ENCODE peak calls at places on chromosomes 4 and X, in ten cellular contexts. One of them, this sample, is unnamed.

GRCh38 chr4:171022698-171023378 is 790.4 kb upstream of the GALNTL6 start:
- DNase-seq in BE2C: no peak
- DNase-seq in NB4: no peak
- DNase-seq in nephron progenitor cell: no peak
- DNase-seq in spleen: no peak
- DNase-seq in cardiac muscle cell: no peak
- DNase-seq in cardiac fibroblast: no peak
- DNase-seq in astrocyte: no peak
- DNase-seq in fibroblast of pulmonary artery: no peak
- DNase-seq in breast epithelium: no peak
- DNase-seq in this sample: no peak

GRCh38 chrX:47366051-47366722 is 4.2 kb upstream of the ZNF157 start:
- DNase-seq in nephron progenitor cell: peak
- DNase-seq in spleen: peak
- DNase-seq in BE2C: peak
- DNase-seq in cardiac fibroblast: peak
- DNase-seq in cardiac muscle cell: peak
- DNase-seq in NB4: no peak
- DNase-seq in fibroblast of pulmonary artery: peak
- DNase-seq in breast epithelium: no peak
- DNase-seq in astrocyte: peak
- DNase-seq in this sample: peak

GRCh38 chrX:84161641-84162040 is 26.4 kb downstream of the RPS6KA6 start:
- DNase-seq in astrocyte: no peak
- DNase-seq in cardiac fibroblast: no peak
- DNase-seq in NB4: no peak
- DNase-seq in breast epithelium: no peak
- DNase-seq in fibroblast of pulmonary artery: no peak
- DNase-seq in cardiac muscle cell: no peak
- DNase-seq in spleen: no peak
- DNase-seq in nephron progenitor cell: no peak
- DNase-seq in BE2C: no peak
- DNase-seq in this sample: no peak

GRCh38 chr4:42401171-42401570 is 3.9 kb downstream of the SHISA3 start:
- DNase-seq in astrocyte: no peak
- DNase-seq in nephron progenitor cell: no peak
- DNase-seq in breast epithelium: no peak
- DNase-seq in cardiac muscle cell: no peak
- DNase-seq in fibroblast of pulmonary artery: no peak
- DNase-seq in spleen: no peak
- DNase-seq in NB4: no peak
- DNase-seq in BE2C: peak
- DNase-seq in cardiac fibroblast: no peak
- DNase-seq in this sample: no peak

GRCh38 chr4:72468904-72469502 is 100.0 kb downstream of the ADAMTS3 start:
- DNase-seq in breast epithelium: no peak
- DNase-seq in spleen: no peak
- DNase-seq in fibroblast of pulmonary artery: peak
- DNase-seq in astrocyte: peak
- DNase-seq in NB4: peak
- DNase-seq in BE2C: no peak
- DNase-seq in nephron progenitor cell: no peak
- DNase-seq in cardiac fibroblast: peak
- DNase-seq in cardiac muscle cell: peak
- DNase-seq in this sample: no peak

GRCh38 chr4:123200417-123200945 is 196.1 kb upstream of the SPRY1 start:
- DNase-seq in NB4: no peak
- DNase-seq in nephron progenitor cell: no peak
- DNase-seq in BE2C: no peak
- DNase-seq in fibroblast of pulmonary artery: no peak
- DNase-seq in spleen: no peak
- DNase-seq in breast epithelium: no peak
- DNase-seq in astrocyte: peak
- DNase-seq in cardiac muscle cell: no peak
- DNase-seq in cardiac fibroblast: no peak
- DNase-seq in this sample: no peak

GRCh38 chr4:39469429-39470077 is 10.7 kb downstream of the LIAS start:
- DNase-seq in cardiac fibroblast: peak
- DNase-seq in fibroblast of pulmonary artery: peak
- DNase-seq in astrocyte: peak
- DNase-seq in spleen: no peak
- DNase-seq in nephron progenitor cell: peak
- DNase-seq in BE2C: peak
- DNase-seq in cardiac muscle cell: peak
- DNase-seq in NB4: peak
- DNase-seq in breast epithelium: no peak
- DNase-seq in this sample: no peak

GRCh38 chr4:161642708-161643107 is 521.1 kb downstream of the FSTL5 start:
- DNase-seq in nephron progenitor cell: no peak
- DNase-seq in spleen: no peak
- DNase-seq in astrocyte: peak
- DNase-seq in cardiac muscle cell: peak
- DNase-seq in fibroblast of pulmonary artery: peak
- DNase-seq in cardiac fibroblast: peak
- DNase-seq in breast epithelium: no peak
- DNase-seq in NB4: no peak
- DNase-seq in BE2C: no peak
- DNase-seq in this sample: no peak

GRCh38 chr4:169690787-169691186 is 67.0 kb downstream of the HPF1 start:
- DNase-seq in BE2C: no peak
- DNase-seq in fibroblast of pulmonary artery: no peak
- DNase-seq in nephron progenitor cell: no peak
- DNase-seq in astrocyte: no peak
- DNase-seq in breast epithelium: no peak
- DNase-seq in NB4: no peak
- DNase-seq in cardiac muscle cell: no peak
- DNase-seq in cardiac fibroblast: no peak
- DNase-seq in spleen: no peak
- DNase-seq in this sample: no peak

GRCh38 chr4:94253036-94253435 is 45.4 kb downstream of the SMARCAD1 start:
- DNase-seq in breast epithelium: no peak
- DNase-seq in spleen: no peak
- DNase-seq in astrocyte: peak
- DNase-seq in NB4: peak
- DNase-seq in nephron progenitor cell: no peak
- DNase-seq in fibroblast of pulmonary artery: peak
- DNase-seq in cardiac muscle cell: no peak
- DNase-seq in cardiac fibroblast: peak
- DNase-seq in BE2C: no peak
- DNase-seq in this sample: no peak

GRCh38 chr4:167290684-167291083 is 56.4 kb upstream of the SPOCK3 start:
- DNase-seq in fibroblast of pulmonary artery: peak
- DNase-seq in breast epithelium: no peak
- DNase-seq in astrocyte: peak
- DNase-seq in nephron progenitor cell: no peak
- DNase-seq in cardiac muscle cell: peak
- DNase-seq in spleen: no peak
- DNase-seq in cardiac fibroblast: peak
- DNase-seq in NB4: peak
- DNase-seq in BE2C: no peak
- DNase-seq in this sample: no peak

GRCh38 chr4:137861682-137862081 is 329.4 kb upstream of the PCDH18 start:
- DNase-seq in cardiac muscle cell: peak
- DNase-seq in BE2C: no peak
- DNase-seq in nephron progenitor cell: no peak
- DNase-seq in spleen: no peak
- DNase-seq in astrocyte: no peak
- DNase-seq in cardiac fibroblast: peak
- DNase-seq in breast epithelium: no peak
- DNase-seq in fibroblast of pulmonary artery: peak
- DNase-seq in NB4: peak
- DNase-seq in this sample: no peak

GRCh38 chr4:71411976-71412375 is 73.2 kb downstream of the SLC4A4 start:
- DNase-seq in NB4: no peak
- DNase-seq in nephron progenitor cell: no peak
- DNase-seq in astrocyte: peak
- DNase-seq in cardiac fibroblast: no peak
- DNase-seq in cardiac muscle cell: peak
- DNase-seq in fibroblast of pulmonary artery: no peak
- DNase-seq in breast epithelium: no peak
- DNase-seq in spleen: no peak
- DNase-seq in BE2C: no peak
- DNase-seq in this sample: no peak

GRCh38 chrX:123835661-123836371 is 24.0 kb upstream of the XIAP start:
- DNase-seq in breast epithelium: no peak
- DNase-seq in cardiac fibroblast: peak
- DNase-seq in NB4: peak
- DNase-seq in nephron progenitor cell: no peak
- DNase-seq in fibroblast of pulmonary artery: peak
- DNase-seq in spleen: no peak
- DNase-seq in astrocyte: peak
- DNase-seq in cardiac muscle cell: peak
- DNase-seq in BE2C: no peak
- DNase-seq in this sample: no peak

GRCh38 chr4:22595684-22596083 is 79.8 kb upstream of the ADGRA3 start:
- DNase-seq in nephron progenitor cell: no peak
- DNase-seq in spleen: no peak
- DNase-seq in fibroblast of pulmonary artery: peak
- DNase-seq in cardiac fibroblast: no peak
- DNase-seq in cardiac muscle cell: peak
- DNase-seq in NB4: no peak
- DNase-seq in BE2C: no peak
- DNase-seq in breast epithelium: no peak
- DNase-seq in astrocyte: no peak
- DNase-seq in this sample: no peak
- TF ChIP-seq CTCF in nephron progenitor cell: no peak
- TF ChIP-seq CTCF in spleen: no peak
- TF ChIP-seq CTCF in fibroblast of pulmonary artery: no peak
- TF ChIP-seq CTCF in cardiac fibroblast: no peak
- TF ChIP-seq CTCF in cardiac muscle cell: no peak
- TF ChIP-seq CTCF in NB4: no peak
- TF ChIP-seq CTCF in BE2C: no peak
- TF ChIP-seq CTCF in breast epithelium: no peak
- TF ChIP-seq CTCF in astrocyte: no peak
- TF ChIP-seq CTCF in this sample: no peak

DNA sequence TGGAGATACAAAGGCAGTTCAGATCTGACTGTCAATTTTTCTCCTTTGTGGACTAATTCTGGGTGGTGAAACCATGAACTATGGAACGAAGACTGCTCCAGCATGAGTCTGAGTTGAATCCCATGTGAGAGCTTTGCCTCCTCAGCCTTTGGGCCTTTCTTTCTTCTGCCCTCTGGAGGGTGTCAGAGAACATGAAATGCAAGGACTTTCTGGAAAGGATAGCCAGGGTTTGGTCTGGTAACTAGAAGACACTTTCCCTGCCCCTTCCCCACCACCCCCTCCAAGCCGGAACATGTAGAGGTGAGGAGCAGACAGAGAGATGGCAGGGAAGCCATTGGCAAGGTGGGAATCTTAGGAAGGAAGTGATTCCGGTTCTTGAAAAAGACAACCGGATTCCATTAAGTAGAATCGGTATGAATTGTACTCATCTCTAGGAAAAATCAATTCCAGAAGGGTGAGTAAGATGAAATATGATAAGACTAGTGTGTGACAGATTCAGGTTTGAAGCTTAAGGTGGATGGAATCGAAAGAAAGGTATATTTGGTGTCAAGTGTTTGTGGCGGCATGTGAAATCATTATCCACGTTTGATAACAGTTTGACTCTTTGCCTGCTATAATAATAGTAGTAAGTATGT is 19.0 kb downstream of the FHL1 start:
- DNase-seq in breast epithelium: no peak
- DNase-seq in cardiac fibroblast: peak
- DNase-seq in NB4: peak
- DNase-seq in cardiac muscle cell: peak
- DNase-seq in nephron progenitor cell: no peak
- DNase-seq in fibroblast of pulmonary artery: peak
- DNase-seq in spleen: no peak
- DNase-seq in astrocyte: peak
- DNase-seq in BE2C: no peak
- DNase-seq in this sample: no peak
- TF ChIP-seq CTCF in breast epithelium: no peak
- TF ChIP-seq CTCF in cardiac fibroblast: peak
- TF ChIP-seq CTCF in NB4: peak
- TF ChIP-seq CTCF in cardiac muscle cell: peak
- TF ChIP-seq CTCF in nephron progenitor cell: no peak
- TF ChIP-seq CTCF in fibroblast of pulmonary artery: peak
- TF ChIP-seq CTCF in spleen: peak
- TF ChIP-seq CTCF in astrocyte: no peak
- TF ChIP-seq CTCF in BE2C: peak
- TF ChIP-seq CTCF in this sample: no peak

GRCh38 chr4:82428526-82428968 is 1.7 kb downstream of the HNRNPDL start:
- DNase-seq in fibroblast of pulmonary artery: no peak
- DNase-seq in cardiac muscle cell: no peak
- DNase-seq in spleen: no peak
- DNase-seq in nephron progenitor cell: no peak
- DNase-seq in astrocyte: no peak
- DNase-seq in breast epithelium: no peak
- DNase-seq in NB4: no peak
- DNase-seq in BE2C: no peak
- DNase-seq in cardiac fibroblast: no peak
- DNase-seq in this sample: no peak

GRCh38 chr4:82431026-82431745 is 796 bp downstream of the ENOPH1 start:
- DNase-seq in fibroblast of pulmonary artery: peak
- DNase-seq in NB4: peak
- DNase-seq in astrocyte: peak
- DNase-seq in cardiac fibroblast: peak
- DNase-seq in cardiac muscle cell: peak
- DNase-seq in BE2C: peak
- DNase-seq in nephron progenitor cell: no peak
- DNase-seq in breast epithelium: no peak
- DNase-seq in spleen: peak
- DNase-seq in this sample: no peak

GRCh38 chr4:82428969-82429727 is 1.1 kb downstream of the HNRNPDL start:
- DNase-seq in cardiac fibroblast: peak
- DNase-seq in astrocyte: peak
- DNase-seq in NB4: peak
- DNase-seq in nephron progenitor cell: peak
- DNase-seq in cardiac muscle cell: peak
- DNase-seq in breast epithelium: peak
- DNase-seq in spleen: peak
- DNase-seq in fibroblast of pulmonary artery: peak
- DNase-seq in BE2C: peak
- DNase-seq in this sample: peak

GRCh38 chr4:82430193-82431025 is at the start of the genes ENOPH1 and HNRNPDL:
- DNase-seq in spleen: peak
- DNase-seq in cardiac fibroblast: peak
- DNase-seq in breast epithelium: peak
- DNase-seq in astrocyte: peak
- DNase-seq in fibroblast of pulmonary artery: peak
- DNase-seq in NB4: peak
- DNase-seq in BE2C: peak
- DNase-seq in cardiac muscle cell: peak
- DNase-seq in nephron progenitor cell: peak
- DNase-seq in this sample: peak

GRCh38 chr4:82429728-82430192 is 502 bp downstream of the HNRNPDL start:
- DNase-seq in nephron progenitor cell: no peak
- DNase-seq in astrocyte: peak
- DNase-seq in breast epithelium: peak
- DNase-seq in cardiac muscle cell: no peak
- DNase-seq in cardiac fibroblast: no peak
- DNase-seq in NB4: no peak
- DNase-seq in spleen: peak
- DNase-seq in BE2C: no peak
- DNase-seq in fibroblast of pulmonary artery: peak
- DNase-seq in this sample: no peak
- TF ChIP-seq CTCF in nephron progenitor cell: no peak
- TF ChIP-seq CTCF in astrocyte: no peak
- TF ChIP-seq CTCF in breast epithelium: no peak
- TF ChIP-seq CTCF in cardiac muscle cell: no peak
- TF ChIP-seq CTCF in cardiac fibroblast: no peak
- TF ChIP-seq CTCF in NB4: no peak
- TF ChIP-seq CTCF in spleen: no peak
- TF ChIP-seq CTCF in BE2C: no peak
- TF ChIP-seq CTCF in fibroblast of pulmonary artery: no peak
- TF ChIP-seq CTCF in this sample: peak

GRCh38 chrX:21354725-21355124 is 19.5 kb upstream of the CNKSR2 start:
- DNase-seq in BE2C: no peak
- DNase-seq in fibroblast of pulmonary artery: no peak
- DNase-seq in spleen: no peak
- DNase-seq in cardiac fibroblast: no peak
- DNase-seq in breast epithelium: no peak
- DNase-seq in nephron progenitor cell: no peak
- DNase-seq in NB4: no peak
- DNase-seq in astrocyte: no peak
- DNase-seq in cardiac muscle cell: no peak
- DNase-seq in this sample: no peak
- TF ChIP-seq CTCF in BE2C: no peak
- TF ChIP-seq CTCF in fibroblast of pulmonary artery: no peak
- TF ChIP-seq CTCF in spleen: no peak
- TF ChIP-seq CTCF in cardiac fibroblast: no peak
- TF ChIP-seq CTCF in breast epithelium: no peak
- TF ChIP-seq CTCF in nephron progenitor cell: no peak
- TF ChIP-seq CTCF in NB4: no peak
- TF ChIP-seq CTCF in astrocyte: no peak
- TF ChIP-seq CTCF in cardiac muscle cell: no peak
- TF ChIP-seq CTCF in this sample: no peak

This sample was measured in mesothelial cell of epicardium.